ENCODE peak calls at places on chromosomes 11 and 22, in nine cellular contexts. I is foreskin fibroblast; B is esophagus squamous epithelium; V is fibroblast of mammary gland; S is IMR-90; U is neural progenitor cell; M is ovary; W is CD8-positive, alpha-beta T cell; A is pancreas. Y is an unnamed sample.

GRCh38 chr22:46514592-46515207 is 22.7 kb downstream of the CELSR1 start:
- DNase-seq in I (peak), B (no peak), V (peak), S (peak), U (no peak), M (no peak), W (no peak), A (no peak), Y (peak)

GRCh38 chr22:26672060-26672471 is 14.7 kb downstream of the MIAT start:
- DNase-seq in I (no peak), B (no peak), V (no peak), S (no peak), U (no peak), M (peak), W (no peak), A (no peak), Y (no peak)

GRCh38 chr22:26321469-26321913 is 107.6 kb upstream of the ASPHD2 start:
- DNase-seq in I (peak), B (no peak), V (peak), S (peak), U (no peak), M (no peak), W (no peak), A (peak), Y (peak)

GRCh38 chr11:14499178-14499559 is 442 bp downstream of the COPB1 start:
- DNase-seq in I (no peak), B (no peak), V (peak), S (peak), U (peak), M (no peak), W (peak), A (no peak), Y (peak)

GRCh38 chr11:70712471-70712870 is 314.1 kb downstream of the CTTN start:
- DNase-seq in I (no peak), B (no peak), V (peak), S (no peak), U (peak), M (no peak), W (no peak), A (no peak), Y (no peak)

GRCh38 chr22:16961477-16962186 is 46.4 kb downstream of the GAB4 start:
- DNase-seq in I (no peak), B (no peak), V (no peak), S (no peak), U (no peak), M (no peak), W (no peak), A (no peak), Y (no peak)

GRCh38 chr22:44845191-44845590 is 92.8 kb downstream of the ARHGAP8 start:
- DNase-seq in I (no peak), B (no peak), V (no peak), S (no peak), U (no peak), M (no peak), W (no peak), A (no peak), Y (no peak)

GRCh38 chr11:2300936-2301630 is 635 bp downstream of the C11orf21 start:
- DNase-seq in I (no peak), B (no peak), V (no peak), S (no peak), U (no peak), M (no peak), W (no peak), A (no peak), Y (no peak)

GRCh38 chr11:35721576-35722341 is 59.2 kb downstream of the TRIM44 start:
- DNase-seq in I (no peak), B (no peak), V (no peak), S (peak), U (no peak), M (no peak), W (no peak), A (no peak), Y (peak)

GRCh38 chr11:130846606-130847005 is 69.7 kb downstream of the SNX19 start:
- DNase-seq in I (no peak), B (no peak), V (peak), S (peak), U (no peak), M (no peak), W (no peak), A (no peak), Y (no peak)

GRCh38 chr22:31537019-31537535 is 40.7 kb downstream of the SFI1 start:
- DNase-seq in I (no peak), B (no peak), V (no peak), S (no peak), U (no peak), M (no peak), W (no peak), A (no peak), Y (peak)

GRCh38 chr11:68173926-68174325 is 39.2 kb downstream of the KMT5B start:
- DNase-seq in I (no peak), B (no peak), V (no peak), S (no peak), U (no peak), M (no peak), W (no peak), A (no peak), Y (no peak)

GRCh38 chr11:15687342-15687741 is 572.6 kb downstream of the INSC start:
- DNase-seq in I (no peak), B (no peak), V (peak), S (peak), U (no peak), M (no peak), W (no peak), A (no peak), Y (no peak)

GRCh38 chr22:37260939-37261338 is 16.9 kb upstream of the RAC2 start:
- DNase-seq in I (peak), B (no peak), V (peak), S (peak), U (peak), M (peak), W (no peak), A (peak), Y (peak)

GRCh38 chr22:37262346-37262745 is 18.3 kb upstream of the RAC2 start:
- DNase-seq in I (no peak), B (no peak), V (no peak), S (no peak), U (no peak), M (no peak), W (no peak), A (no peak), Y (no peak)

GRCh38 chr22:37267128-37267587 is 15.2 kb upstream of the CYTH4 start:
- DNase-seq in I (no peak), B (no peak), V (no peak), S (no peak), U (peak), M (peak), W (peak), A (no peak), Y (no peak)

GRCh38 chr22:37266581-37267127 is 15.7 kb upstream of the CYTH4 start:
- DNase-seq in I (no peak), B (no peak), V (no peak), S (no peak), U (no peak), M (no peak), W (no peak), A (no peak), Y (no peak)

DNA sequence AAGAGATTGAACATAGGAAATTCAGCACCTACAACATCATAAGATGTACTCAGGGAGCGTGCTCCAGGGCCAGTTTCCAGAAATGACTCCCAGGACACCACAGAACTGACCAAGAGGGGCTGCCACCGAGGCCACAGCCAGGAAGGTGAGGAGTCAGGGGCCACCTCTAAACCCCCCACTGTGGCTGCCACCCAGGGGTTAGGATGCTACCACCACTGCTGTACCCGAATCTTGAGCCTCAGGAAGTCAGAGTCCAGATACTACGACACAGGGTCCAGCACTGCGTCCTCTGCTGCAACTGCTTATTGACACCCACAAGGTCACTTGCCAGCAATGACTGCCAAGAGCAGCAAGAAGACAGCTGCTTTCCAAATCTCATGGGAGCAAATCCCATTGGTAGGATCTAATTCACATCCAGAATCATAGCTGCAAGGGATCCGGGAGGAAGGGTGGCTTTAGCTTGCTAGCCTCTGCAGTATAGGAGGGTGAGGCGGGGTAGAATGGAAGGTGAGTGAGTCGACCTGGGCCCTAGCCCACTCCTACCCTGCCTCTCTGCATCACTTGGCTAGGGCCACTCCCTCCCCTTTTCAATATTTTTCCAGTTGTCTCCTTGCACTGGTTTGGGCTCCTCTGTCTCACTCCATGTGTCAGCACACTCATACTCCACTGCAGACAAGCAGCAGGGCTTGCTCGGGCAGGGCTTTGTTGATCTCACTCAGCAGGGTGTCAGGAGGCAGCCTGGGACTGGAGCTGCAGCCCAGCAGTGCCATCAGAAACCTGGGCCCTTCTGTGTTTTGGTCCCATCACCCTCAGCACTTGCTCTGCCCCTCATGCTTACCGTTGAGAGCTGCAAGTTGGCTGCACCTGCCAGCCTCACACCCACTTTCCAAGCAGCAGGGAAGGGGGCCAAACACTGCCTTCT is 18.1 kb upstream of the CYTH4 start:
- DNase-seq in I (no peak), B (no peak), V (no peak), S (no peak), U (no peak), M (no peak), W (no peak), A (no peak), Y (no peak)
- H3K4me3 ChIP-seq in I (no peak), B (no peak), V (no peak), S (no peak), U (no peak), M (no peak), W (no peak), A (no peak), Y (no peak)

DNA sequence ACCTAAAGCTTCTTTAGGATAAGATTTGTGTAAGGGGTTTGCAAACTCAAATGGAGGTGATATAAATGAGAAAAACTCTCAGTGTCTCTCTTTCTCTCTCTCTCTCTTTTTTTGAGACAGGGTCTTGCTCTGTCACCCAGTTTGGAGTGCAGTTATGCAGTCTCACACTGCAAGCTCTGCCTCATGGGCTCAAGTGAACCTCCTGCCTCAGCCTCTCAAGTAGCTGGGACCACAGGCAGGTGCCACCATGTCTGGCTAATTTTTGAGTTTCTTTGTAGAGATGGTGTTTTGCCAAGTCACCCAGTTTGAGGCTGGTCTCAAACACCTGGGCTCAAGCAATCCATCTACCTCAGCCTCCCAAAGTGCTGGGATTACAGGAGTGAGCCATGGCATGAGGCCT is 2.9 kb downstream of the BIRC3 start:
- DNase-seq in I (no peak), B (no peak), V (no peak), S (no peak), U (no peak), M (no peak), W (no peak), A (no peak), Y (no peak)
- H3K4me3 ChIP-seq in I (no peak), B (peak), V (no peak), S (no peak), U (no peak), M (no peak), W (no peak), A (no peak), Y (no peak)

GRCh38 chr22:39041908-39042307 is 1.2 kb downstream of the APOBEC3F start:
- DNase-seq in I (no peak), B (no peak), V (no peak), S (no peak), U (no peak), M (no peak), W (no peak), A (no peak), Y (no peak)

GRCh38 chr22:39039306-39040126 is 1.1 kb upstream of the APOBEC3F start:
- DNase-seq in I (no peak), B (no peak), V (no peak), S (no peak), U (no peak), M (no peak), W (no peak), A (no peak), Y (no peak)
- H3K4me3 ChIP-seq in I (no peak), B (peak), V (no peak), S (no peak), U (peak), M (peak), W (no peak), A (no peak), Y (no peak)

DNA sequence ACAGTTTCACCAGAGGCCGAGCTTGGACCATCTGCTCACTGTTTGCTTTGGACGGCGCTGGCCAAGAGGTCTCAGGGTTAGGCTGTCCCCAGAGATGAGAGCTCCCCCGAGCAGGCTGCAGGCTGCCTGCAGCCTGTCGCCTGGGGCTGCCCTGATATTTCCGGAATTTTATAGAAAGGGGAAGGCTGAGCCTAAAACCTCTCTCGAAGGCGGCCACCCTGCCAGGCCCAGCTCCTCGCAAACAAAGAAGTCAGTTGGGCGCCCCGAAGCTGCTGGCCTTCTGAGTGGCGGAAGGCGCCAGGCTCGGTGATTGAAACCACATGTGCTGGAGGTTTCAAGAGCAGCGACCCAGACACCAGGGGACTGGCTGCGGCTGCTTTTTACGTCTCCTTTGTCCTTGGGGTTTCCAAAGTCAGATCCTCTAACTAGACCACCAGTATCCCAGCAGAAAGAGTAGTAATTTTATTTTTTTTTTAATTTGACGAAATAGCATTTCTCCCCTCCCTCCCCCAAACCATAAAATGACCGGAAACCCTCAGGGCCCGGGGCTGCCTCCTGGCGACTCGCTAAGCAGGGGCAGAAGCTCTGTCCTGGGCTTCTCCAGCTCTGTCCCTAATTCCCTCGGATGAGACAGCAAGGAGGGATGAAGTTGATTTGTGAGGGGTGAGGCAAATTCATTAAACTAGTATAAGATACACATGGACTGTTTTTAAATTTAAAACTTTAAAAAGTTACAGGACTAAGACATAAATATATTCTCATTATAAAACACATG is 57.4 kb downstream of the CLMP start:
- DNase-seq in I (peak), B (no peak), V (peak), S (peak), U (peak), M (peak), W (no peak), A (peak), Y (peak)
- H3K4me3 ChIP-seq in I (peak), B (peak), V (no peak), S (no peak), U (no peak), M (no peak), W (no peak), A (no peak), Y (no peak)

GRCh38 chr22:22165936-22166710 is 78.5 kb upstream of the VPREB1 start:
- DNase-seq in I (no peak), B (no peak), V (no peak), S (no peak), U (no peak), M (no peak), W (no peak), A (no peak), Y (no peak)

GRCh38 chr22:22168941-22169867 is 75.4 kb upstream of the VPREB1 start:
- DNase-seq in I (no peak), B (no peak), V (no peak), S (no peak), U (no peak), M (no peak), W (no peak), A (no peak), Y (no peak)

GRCh38 chr22:22166941-22167713 is 77.5 kb upstream of the VPREB1 start:
- DNase-seq in I (no peak), B (no peak), V (no peak), S (no peak), U (no peak), M (no peak), W (no peak), A (no peak), Y (no peak)

GRCh38 chr22:22168190-22168940 is 76.2 kb upstream of the VPREB1 start:
- DNase-seq in I (peak), B (no peak), V (peak), S (peak), U (peak), M (no peak), W (no peak), A (peak), Y (peak)

GRCh38 chr22:22167791-22168189 is 76.8 kb upstream of the VPREB1 start:
- DNase-seq in I (no peak), B (no peak), V (no peak), S (no peak), U (no peak), M (no peak), W (no peak), A (no peak), Y (no peak)
- H3K4me3 ChIP-seq in I (no peak), B (peak), V (no peak), S (no peak), U (no peak), M (no peak), W (peak), A (no peak), Y (no peak)

GRCh38 chr22:20843501-20843900 is 15.1 kb downstream of the PI4KA start:
- DNase-seq in I (no peak), B (no peak), V (no peak), S (no peak), U (no peak), M (no peak), W (no peak), A (no peak), Y (no peak)
- H3K4me3 ChIP-seq in I (no peak), B (no peak), V (no peak), S (no peak), U (no peak), M (no peak), W (no peak), A (no peak), Y (no peak)

GRCh38 chr11:102712140-102712539 is 6.6 kb upstream of the MMP27 start:
- DNase-seq in I (no peak), B (no peak), V (no peak), S (no peak), U (no peak), M (no peak), W (no peak), A (no peak), Y (no peak)

GRCh38 chr11:102716527-102716926 is 8.2 kb downstream of the MMP8 start:
- DNase-seq in I (no peak), B (no peak), V (no peak), S (no peak), U (no peak), M (no peak), W (no peak), A (no peak), Y (no peak)

GRCh38 chr11:102722804-102723203 is 1.9 kb downstream of the MMP8 start:
- DNase-seq in I (no peak), B (no peak), V (no peak), S (no peak), U (no peak), M (no peak), W (no peak), A (no peak), Y (no peak)

DNA sequence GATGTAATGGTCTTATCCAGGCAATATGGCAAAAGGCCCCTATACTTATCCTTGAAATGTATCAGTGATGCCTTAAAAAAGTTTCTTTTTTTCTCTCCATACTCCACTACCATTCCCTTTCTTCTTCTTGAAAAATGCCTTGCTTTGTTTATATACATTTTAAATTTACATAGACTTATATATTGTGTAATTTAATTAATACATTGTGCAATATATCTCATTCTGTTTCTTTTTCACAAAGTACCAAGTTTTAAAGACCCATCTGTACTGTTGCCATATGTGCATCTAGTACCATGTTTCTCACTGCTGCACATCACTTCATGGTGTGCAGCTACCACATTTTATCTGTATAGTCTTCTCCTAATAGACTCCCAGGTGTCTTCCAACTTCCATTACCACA is 7.5 kb downstream of the MMP8 start:
- DNase-seq in I (no peak), B (no peak), V (no peak), S (no peak), U (no peak), M (no peak), W (no peak), A (no peak), Y (no peak)
- H3K4me3 ChIP-seq in I (no peak), B (no peak), V (no peak), S (no peak), U (no peak), M (no peak), W (no peak), A (no peak), Y (no peak)

GRCh38 chr11:66068154-66068821 is 1.8 kb upstream of the PACS1 start:
- DNase-seq in I (peak), B (no peak), V (peak), S (peak), U (peak), M (peak), W (peak), A (peak), Y (peak)
- H3K4me3 ChIP-seq in I (no peak), B (no peak), V (no peak), S (no peak), U (no peak), M (no peak), W (no peak), A (no peak), Y (no peak)